ENCODE peak calls at places on chromosomes 11 and 22, in six cellular contexts. Y, H, S, B, F and I are unnamed samples.

GRCh38 chr11:6319001-6319878 is 1.1 kb downstream of the CAVIN3 start:
- DNase-seq in F (peak), Y (no peak), B (no peak), S (no peak), H (peak), I (no peak)

GRCh38 chr22:46078241-46079092 is 71.9 kb upstream of the PPARA start:
- DNase-seq in F (no peak), S (peak), Y (no peak), H (peak), B (no peak), I (no peak)

GRCh38 chr11:103906291-103906850 is 130.1 kb upstream of the DDI1 start:
- DNase-seq in F (no peak), S (no peak), H (no peak), B (no peak), Y (no peak), I (no peak)

GRCh38 chr11:121418625-121419114 is 33.4 kb upstream of the SORL1 start:
- DNase-seq in S (no peak), B (no peak), F (no peak), H (no peak), Y (peak), I (no peak)

GRCh38 chr11:126607374-126607773 is 251.9 kb downstream of the ST3GAL4 start:
- DNase-seq in H (peak), F (peak), S (peak), B (peak), Y (peak), I (no peak)

GRCh38 chr22:42921301-42921700 is 64.2 kb upstream of the ARFGAP3 start:
- DNase-seq in F (no peak), B (no peak), Y (no peak), S (no peak), H (no peak), I (no peak)

GRCh38 chr11:46948378-46949131 is 12.0 kb downstream of the CSTPP1 start:
- DNase-seq in S (peak), H (no peak), Y (peak), B (peak), F (no peak), I (no peak)

GRCh38 chr11:119155733-119156492 is 7.1 kb downstream of the ABCG4 start:
- DNase-seq in B (no peak), H (no peak), F (peak), S (no peak), Y (peak), I (no peak)

GRCh38 chr11:77073328-77074001 is 6.7 kb downstream of the CAPN5 start:
- DNase-seq in Y (peak), B (peak), S (peak), H (peak), F (no peak), I (peak)

GRCh38 chr11:72595292-72595684 is 78.9 kb downstream of the PDE2A start:
- DNase-seq in Y (no peak), H (no peak), F (no peak), S (no peak), B (no peak), I (no peak)

GRCh38 chr22:19723165-19723989 is at the start of gene GP1BB:
- DNase-seq in F (peak), S (no peak), B (no peak), H (no peak), Y (peak), I (no peak)

GRCh38 chr11:45745065-45745811 is 59.7 kb upstream of the SLC35C1 start:
- DNase-seq in S (no peak), B (no peak), F (no peak), H (peak), Y (no peak), I (no peak)

GRCh38 chr11:80103149-80103859 is 662.5 kb upstream of the TENM4 start:
- DNase-seq in S (no peak), F (no peak), B (peak), H (no peak), Y (no peak), I (no peak)

GRCh38 chr22:44918166-44918924 is 91.5 kb downstream of the PHF21B start:
- DNase-seq in Y (no peak), H (no peak), S (no peak), B (no peak), F (no peak), I (no peak)

GRCh38 chr22:32801436-32802290 is at the start of gene TIMP3:
- DNase-seq in Y (peak), F (peak), S (peak), H (peak), B (peak), I (peak)

GRCh38 chr11:85673422-85673821 is 8.5 kb upstream of the CREBZF start:
- DNase-seq in S (no peak), H (no peak), Y (no peak), F (no peak), B (no peak), I (no peak)

GRCh38 chr11:17469998-17470397 is 6.6 kb downstream of the ABCC8 start:
- DNase-seq in F (no peak), S (no peak), Y (no peak), H (no peak), B (no peak), I (no peak)

GRCh38 chr22:24434472-24435322 is 7.3 kb downstream of the ADORA2A start:
- DNase-seq in H (no peak), B (no peak), F (no peak), S (no peak), Y (peak), I (no peak)

GRCh38 chr11:36719708-36720107 is 121.7 kb upstream of the RAG2 start:
- DNase-seq in Y (no peak), B (no peak), S (no peak), H (no peak), F (no peak), I (no peak)

GRCh38 chr11:36713715-36714114 is 115.7 kb upstream of the RAG2 start:
- DNase-seq in H (no peak), B (no peak), F (no peak), Y (no peak), S (no peak), I (no peak)

DNA sequence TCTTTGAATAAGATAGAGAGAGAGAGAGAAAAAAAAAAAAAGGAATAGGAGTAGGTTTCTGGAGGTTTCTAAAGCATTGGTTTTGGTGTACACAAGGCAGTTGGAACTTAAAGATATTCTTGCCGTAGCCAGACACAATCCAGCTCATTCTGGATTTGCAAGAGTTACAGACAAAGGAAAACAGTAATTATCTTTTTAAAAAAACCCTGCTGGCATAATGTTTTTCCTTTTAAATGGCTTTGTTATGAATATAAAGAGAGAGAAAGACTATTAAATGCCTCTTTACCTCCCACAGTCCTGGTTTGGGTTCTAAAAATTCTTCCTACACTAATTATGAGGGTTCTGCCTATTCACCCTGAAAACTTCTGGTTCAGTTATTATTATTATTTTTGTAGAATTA is 120.4 kb upstream of the RAG2 start:
- DNase-seq in F (no peak), Y (no peak), S (no peak), B (no peak), H (no peak), I (no peak)
- TF ChIP-seq CTCF in F (no peak), Y (no peak), S (no peak), B (no peak), H (no peak), I (no peak)

DNA sequence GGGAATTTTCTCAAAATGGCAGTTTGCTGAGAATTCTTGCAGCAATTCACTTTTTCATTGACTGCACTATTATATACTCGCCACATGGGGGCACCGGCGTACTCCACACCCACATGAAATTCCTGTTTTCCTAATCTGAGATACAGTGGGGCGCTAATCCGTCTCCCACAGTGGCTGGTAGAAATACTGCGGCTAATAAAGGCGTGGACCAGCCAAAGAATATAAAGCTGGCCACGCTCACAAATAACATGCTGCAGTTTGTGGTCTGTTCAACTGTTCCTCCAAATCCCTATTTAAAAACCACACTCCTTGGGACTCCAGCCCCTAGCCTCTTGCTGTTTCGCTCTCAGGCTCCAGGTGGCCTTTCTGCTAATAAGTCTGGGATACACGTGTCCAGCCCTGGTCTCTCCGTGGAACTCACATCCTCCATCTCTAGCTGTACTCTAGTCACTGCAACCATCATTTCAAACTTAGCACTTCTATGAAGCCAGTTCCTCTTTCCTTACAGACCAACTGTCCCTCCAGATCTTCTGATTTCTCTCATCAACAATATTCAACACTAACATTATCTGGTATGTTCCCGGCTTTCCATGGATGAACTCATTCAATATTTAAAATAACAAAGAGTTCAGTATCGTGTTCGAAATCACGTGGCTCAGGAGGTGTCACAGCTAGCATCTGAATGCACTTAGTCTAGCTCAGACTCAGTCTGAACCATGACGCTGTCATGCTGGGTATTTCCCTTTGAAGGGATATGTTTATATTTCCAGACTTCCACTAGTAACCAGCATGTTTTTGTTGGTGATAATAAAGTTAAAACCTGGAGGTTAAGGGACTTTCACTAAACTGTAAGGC is 22.0 kb downstream of the TBRG1 start:
- DNase-seq in S (peak), F (peak), Y (peak), H (peak), B (no peak), I (no peak)
- TF ChIP-seq CTCF in S (peak), F (peak), Y (peak), H (peak), B (peak), I (peak)

GRCh38 chr11:13009921-13010736 is 1.0 kb downstream of the RASSF10 start:
- DNase-seq in B (no peak), F (peak), Y (no peak), S (no peak), H (peak), I (no peak)

GRCh38 chr11:13010737-13011342 is 1.7 kb downstream of the RASSF10 start:
- DNase-seq in Y (no peak), B (no peak), H (peak), F (peak), S (no peak), I (no peak)

GRCh38 chr11:13007702-13008435 is 1.2 kb upstream of the RASSF10 start:
- DNase-seq in S (no peak), H (no peak), B (no peak), Y (no peak), F (no peak), I (no peak)

GRCh38 chr11:13008625-13009475 is at the start of gene RASSF10:
- DNase-seq in F (peak), Y (no peak), S (no peak), B (no peak), H (peak), I (no peak)

GRCh38 chr11:13009476-13009920 is 382 bp downstream of the RASSF10 start:
- DNase-seq in B (no peak), Y (no peak), H (no peak), S (no peak), F (no peak), I (no peak)
- TF ChIP-seq CTCF in B (no peak), Y (no peak), H (no peak), S (no peak), F (no peak), I (no peak)

GRCh38 chr11:87769626-87770025 is 405.6 kb downstream of the RAB38 start:
- DNase-seq in F (no peak), H (no peak), S (no peak), B (no peak), Y (no peak), I (no peak)

GRCh38 chr11:87767615-87768014 is 407.6 kb downstream of the RAB38 start:
- DNase-seq in F (no peak), Y (no peak), B (no peak), H (no peak), S (no peak), I (no peak)
- TF ChIP-seq CTCF in F (no peak), Y (no peak), B (no peak), H (no peak), S (no peak), I (no peak)

DNA sequence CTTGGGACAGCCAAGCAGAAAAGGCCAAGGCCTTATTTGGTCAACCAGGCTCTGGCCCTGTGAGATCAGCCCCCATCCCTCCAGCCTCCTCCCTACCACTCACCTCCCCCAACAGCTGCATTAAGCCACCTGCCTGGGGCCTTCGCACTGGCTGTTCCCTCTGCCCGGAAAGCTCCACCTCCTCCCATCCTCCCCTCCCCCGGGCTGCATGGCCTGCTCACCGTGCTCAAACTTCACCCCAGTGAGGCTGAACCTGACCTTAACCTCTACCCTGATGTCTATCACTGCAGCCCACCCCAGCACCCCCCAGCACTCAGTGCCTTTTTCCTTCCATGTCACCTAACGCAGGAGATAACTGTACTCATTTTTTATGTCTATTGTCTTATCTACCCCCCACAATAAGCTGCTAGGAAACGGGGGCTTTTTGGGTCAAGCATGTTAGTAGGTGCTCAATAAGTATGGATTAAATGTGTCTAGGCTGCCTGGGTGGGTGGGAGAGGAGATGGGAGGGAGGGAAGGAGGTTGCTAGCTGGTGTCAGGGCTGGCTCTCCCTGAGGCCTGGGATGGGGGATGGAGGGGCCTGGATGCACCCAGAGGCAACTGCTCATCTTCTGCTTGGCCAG is 912 bp downstream of the PTPRCAP start:
- DNase-seq in S (no peak), H (no peak), B (no peak), F (no peak), Y (peak), I (no peak)
- TF ChIP-seq CTCF in S (no peak), H (no peak), B (no peak), F (no peak), Y (no peak), I (no peak)

DNA sequence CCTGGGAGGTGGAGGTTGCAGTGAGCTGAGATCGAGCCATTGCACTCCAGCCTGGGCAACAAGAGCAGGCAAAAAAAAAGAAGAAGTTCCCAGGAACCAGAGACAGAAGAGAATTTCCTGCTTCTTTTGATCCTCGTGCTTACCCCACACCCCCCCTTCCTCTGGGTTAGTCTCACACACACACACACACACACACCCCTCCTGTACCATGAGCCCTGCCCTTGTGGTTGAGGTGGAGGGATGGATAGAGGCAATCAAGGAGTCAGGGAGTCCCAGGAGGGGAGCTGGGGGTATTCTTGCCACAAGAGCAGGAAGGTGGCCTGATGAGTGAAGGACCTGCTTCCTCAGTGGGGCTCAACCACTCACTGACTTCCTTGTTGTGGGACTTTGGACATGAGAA is 4.2 kb upstream of the UBE2L6 start:
- DNase-seq in B (no peak), F (no peak), H (no peak), Y (peak), S (no peak), I (no peak)
- TF ChIP-seq CTCF in B (no peak), F (no peak), H (no peak), Y (no peak), S (no peak), I (no peak)

GRCh38 chr22:21730535-21731308 is 4.9 kb downstream of the YPEL1 start:
- DNase-seq in B (no peak), F (no peak), S (no peak), Y (no peak), H (no peak), I (no peak)
- TF ChIP-seq CTCF in B (no peak), F (no peak), S (no peak), Y (no peak), H (no peak), I (no peak)